ENCODE peak calls at places on chromosomes 11 and 22, in four cellular contexts. X is A549, S is K562, I is HepG2. C is an unnamed sample.

GRCh38 chr11:112270551-112271180 is 10.0 kb upstream of the PLET1 start:
- DNase-seq in X (no peak), S (peak; percentile 59), I (no peak), C (no peak)

GRCh38 chr22:24601217-24602104 is 1.5 kb upstream of the GGT1 start:
- DNase-seq in X (peak; percentile 58), S (no peak), I (peak; percentile 66), C (no peak)

GRCh38 chr11:14423633-14424032 is 64.7 kb upstream of the RRAS2 start:
- DNase-seq in X (no peak), S (no peak), I (peak; percentile 53), C (no peak)

GRCh38 chr22:48369789-48370507 is 1457.7 kb downstream of the BRD1 start:
- DNase-seq in X (peak; percentile 99), S (no peak), I (peak; percentile 85), C (no peak)

GRCh38 chr11:92838655-92839334 is 130.7 kb upstream of the MTNR1B start:
- DNase-seq in X (no peak), S (no peak), I (no peak), C (no peak)

GRCh38 chr11:34840736-34841386 is 75.3 kb downstream of the APIP start:
- DNase-seq in X (peak; percentile 59), S (peak; percentile 73), I (peak; percentile 57), C (no peak)

GRCh38 chr11:15481871-15482270 is 367.1 kb downstream of the INSC start:
- DNase-seq in X (no peak), S (no peak), I (no peak), C (no peak)

GRCh38 chr11:60195923-60196368 is 13.1 kb upstream of the MS4A6A start:
- DNase-seq in X (no peak), S (peak; percentile 46), I (no peak), C (peak; percentile 80)

GRCh38 chr22:47376901-47377520 is 614.6 kb downstream of the TBC1D22A start:
- DNase-seq in X (no peak), S (no peak), I (no peak), C (no peak)

GRCh38 chr22:31088233-31088986 is 7.3 kb downstream of the SMTN start:
- DNase-seq in X (no peak), S (no peak), I (no peak), C (no peak)

GRCh38 chr22:27270818-27271510 is 530.6 kb downstream of the MN1 start:
- DNase-seq in X (no peak), S (no peak), I (no peak), C (no peak)

GRCh38 chr22:40678493-40679248 is 613 bp upstream of the MCHR1 start:
- DNase-seq in X (no peak), S (no peak), I (peak; percentile 37), C (no peak)

GRCh38 chr11:65918211-65919150 is at the start of gene C11orf68:
- DNase-seq in X (peak; percentile 62), S (peak; percentile 68), I (no peak), C (no peak)

GRCh38 chr22:23608583-23608982 is 23.5 kb downstream of the DRICH1 start:
- DNase-seq in X (no peak), S (peak; percentile 45), I (no peak), C (no peak)

GRCh38 chr11:803770-804598 is 1.0 kb downstream of the PIDD1 start:
- DNase-seq in X (no peak), S (no peak), I (no peak), C (no peak)

GRCh38 chr11:76629133-76629852 is 41.3 kb downstream of the LRRC32 start:
- DNase-seq in X (no peak), S (no peak), I (no peak), C (peak; percentile 38)

GRCh38 chr22:38299001-38299651 is 18.1 kb downstream of the CSNK1E start:
- DNase-seq in X (no peak), S (no peak), I (no peak), C (no peak)

GRCh38 chr11:122226810-122227379 is 110.9 kb upstream of the BLID start:
- DNase-seq in X (no peak), S (no peak), I (no peak), C (no peak)
- TF ChIP-seq HDAC2 in X (no peak), S (no peak), I (no peak), C (no peak)

DNA sequence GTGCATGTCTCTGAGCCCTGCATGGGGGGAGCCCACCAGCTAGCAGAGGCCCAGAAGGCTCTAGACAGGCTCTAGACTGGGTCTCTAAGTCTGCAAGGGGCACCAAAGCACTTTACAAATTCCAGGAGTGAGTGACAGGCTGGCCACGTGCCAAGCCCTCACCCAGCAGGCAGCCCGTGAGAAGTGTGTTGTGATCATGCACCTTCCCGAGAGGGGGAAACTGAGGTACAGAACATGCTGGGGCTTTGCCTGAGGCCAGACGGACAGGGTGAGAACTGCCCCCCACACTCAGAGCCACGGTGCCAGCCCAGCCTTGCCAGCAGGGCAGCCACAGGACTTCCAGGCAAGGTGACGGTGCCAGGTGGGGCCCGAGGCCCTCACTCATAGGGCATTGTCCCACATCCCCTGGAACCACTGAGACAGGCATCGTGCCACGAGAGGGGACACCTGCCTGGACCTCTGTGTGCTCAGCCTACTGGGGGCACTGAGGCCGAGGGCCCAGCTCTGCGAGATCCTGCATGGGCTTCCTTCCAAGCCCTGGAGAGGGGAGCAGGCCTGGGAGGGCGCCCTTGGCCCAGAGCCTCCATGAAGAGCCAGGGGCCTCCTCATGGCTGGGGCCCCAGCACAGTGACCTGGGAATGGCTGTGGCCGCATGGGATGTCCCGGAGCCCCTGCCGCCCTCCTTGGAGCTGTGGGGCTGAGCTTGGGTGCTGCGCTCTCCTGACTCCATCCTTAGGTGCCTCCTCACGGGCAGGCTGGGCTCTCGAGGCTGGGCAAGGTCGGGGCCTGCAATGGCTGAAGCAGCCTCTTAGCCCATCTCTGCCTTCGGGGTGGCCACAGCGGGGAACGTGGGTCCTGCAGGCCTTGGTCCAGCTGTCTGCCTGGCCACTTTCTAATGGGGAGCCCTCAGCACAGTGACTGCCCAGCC is 121.5 kb downstream of the KCNQ1OT1 start:
- DNase-seq in X (no peak), S (no peak), I (no peak), C (no peak)
- TF ChIP-seq HDAC2 in X (no peak), S (no peak), I (no peak), C (no peak)

DNA sequence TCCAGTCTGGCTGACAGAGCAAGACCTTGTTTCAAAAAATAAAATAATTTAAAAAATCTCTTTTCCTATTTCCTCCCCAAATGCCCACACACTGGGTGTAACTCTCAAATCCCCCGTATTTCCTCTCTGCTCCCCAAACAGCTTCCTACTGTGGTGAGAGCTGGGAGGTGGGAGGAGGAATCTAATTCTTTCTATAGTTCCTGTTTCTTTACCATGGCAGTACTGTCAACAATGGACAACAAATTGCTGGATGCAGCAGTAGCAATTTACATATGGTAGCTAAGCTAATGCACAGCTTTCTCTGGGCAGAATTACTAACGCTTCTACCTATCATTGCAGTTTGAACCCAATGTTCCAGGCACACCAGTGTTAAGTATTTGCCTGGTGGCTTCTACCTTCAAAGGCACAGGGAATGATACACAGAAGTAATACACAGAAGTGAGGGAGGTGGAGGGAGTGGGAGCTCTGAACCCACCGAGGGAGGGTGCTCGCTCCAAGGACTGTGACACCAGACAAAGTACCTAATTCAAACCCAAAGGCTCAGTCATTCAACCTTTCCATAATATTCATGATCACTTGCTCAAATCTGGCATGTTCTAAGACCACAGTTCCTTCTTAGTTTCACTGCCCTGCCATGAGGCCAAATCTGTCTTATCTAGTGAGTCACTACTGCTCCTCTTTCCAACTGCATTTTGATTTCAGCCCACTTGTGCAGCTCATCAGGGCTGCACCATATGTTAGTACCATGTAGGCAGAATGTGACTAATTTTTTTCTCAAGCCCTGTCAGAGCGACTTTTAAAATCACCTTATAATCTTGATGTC is 37.9 kb downstream of the CELF1 start:
- DNase-seq in X (peak; percentile 26), S (peak; percentile 70), I (no peak), C (no peak)
- TF ChIP-seq HDAC2 in X (no peak), S (peak; percentile 71), I (no peak), C (no peak)

GRCh38 chr11:126359431-126360048 is 4.1 kb downstream of the ST3GAL4 start:
- DNase-seq in X (no peak), S (no peak), I (no peak), C (no peak)
- TF ChIP-seq HDAC2 in X (no peak), S (no peak), I (no peak), C (no peak)

DNA sequence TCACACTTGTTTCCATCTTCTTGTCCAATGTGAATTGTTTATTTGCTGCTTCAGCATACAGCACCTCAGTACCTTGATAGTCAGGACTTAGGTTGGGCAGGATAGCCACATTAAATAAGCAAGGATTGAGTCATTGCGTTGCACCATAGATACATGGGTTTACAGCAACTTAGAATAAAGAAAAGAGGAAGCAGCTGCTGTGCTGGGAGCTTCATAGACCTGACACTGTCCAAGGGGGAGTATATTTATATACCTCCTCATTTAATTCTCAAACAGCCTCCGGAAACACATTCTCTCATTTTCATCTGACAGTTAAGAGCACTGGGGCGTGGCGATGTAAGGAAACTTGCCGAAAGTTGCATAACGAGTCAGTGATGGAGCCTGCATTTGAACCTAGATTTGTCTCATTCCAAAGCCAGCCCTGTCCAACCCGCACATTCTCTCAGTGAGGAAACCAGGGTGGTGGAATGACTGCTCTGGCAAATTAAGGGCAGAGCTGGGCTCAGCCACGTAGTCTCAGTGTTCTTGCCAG is 42.2 kb downstream of the UBASH3B start:
- DNase-seq in X (no peak), S (no peak), I (no peak), C (no peak)
- TF ChIP-seq HDAC2 in X (no peak), S (no peak), I (no peak), C (no peak)

DNA sequence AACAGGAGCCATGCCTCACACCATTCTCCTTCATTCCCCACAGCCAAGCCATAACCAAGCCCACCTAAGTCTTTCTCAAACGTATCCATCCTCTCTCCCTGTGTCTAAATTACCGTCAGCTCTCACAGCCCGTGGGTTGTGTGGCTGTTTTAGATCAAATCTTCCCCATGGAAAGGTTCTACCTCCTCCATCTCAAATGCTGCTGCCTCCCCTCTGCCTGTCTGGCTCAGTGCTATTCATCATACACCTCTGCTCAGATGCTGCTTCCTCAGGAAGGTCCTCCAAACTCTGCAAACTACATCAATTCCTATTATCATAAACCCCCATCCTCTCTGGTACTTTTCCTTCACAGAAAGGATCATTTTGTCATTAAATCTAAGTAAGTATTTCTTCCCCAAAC is 15.1 kb downstream of the NFRKB start:
- DNase-seq in X (no peak), S (no peak), I (no peak), C (no peak)
- TF ChIP-seq HDAC2 in X (no peak), S (no peak), I (no peak), C (no peak)

DNA sequence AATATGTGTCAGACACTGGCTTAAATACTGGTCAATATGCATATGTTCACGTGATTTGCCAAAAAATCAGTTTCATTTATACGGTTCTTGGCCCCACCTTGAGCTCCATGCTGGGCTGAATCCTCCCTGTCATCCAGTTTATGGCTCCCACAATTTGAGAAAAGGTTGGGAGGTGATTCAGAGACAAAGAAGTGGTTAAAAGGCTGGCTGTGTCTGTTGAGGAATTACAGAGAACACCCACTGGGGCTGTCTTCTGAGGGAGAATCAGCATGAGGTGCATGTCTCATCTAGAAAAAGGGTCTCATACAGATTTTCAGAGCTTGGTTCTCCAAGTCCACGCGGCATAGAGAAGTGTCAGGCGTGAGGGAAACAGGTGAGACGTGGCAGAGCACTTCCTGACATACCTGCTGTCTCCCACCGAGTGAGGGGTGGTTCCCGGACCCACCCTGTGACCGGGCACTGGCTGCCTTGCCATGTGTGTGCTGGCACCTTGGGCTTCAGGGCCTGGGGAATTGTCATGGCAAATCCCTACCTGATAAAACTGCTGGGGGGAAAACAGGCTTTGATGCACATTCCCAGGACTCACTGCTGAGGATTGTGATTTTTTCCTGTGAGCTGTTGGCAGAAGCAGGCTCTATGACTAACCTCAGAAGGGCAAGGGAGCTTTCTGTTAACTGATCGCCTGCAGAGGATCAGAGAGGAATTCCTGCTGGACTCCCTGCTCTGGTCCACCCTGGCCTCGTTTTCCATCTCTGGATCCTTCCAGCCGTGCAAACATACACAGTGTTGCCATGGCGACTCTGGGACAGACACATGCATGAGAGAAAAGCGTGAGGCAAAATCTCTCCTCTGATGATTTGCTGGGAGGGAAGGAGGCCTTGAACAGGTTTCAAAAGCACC is 223.6 kb downstream of the ADAMTS15 start:
- DNase-seq in X (peak; percentile 13), S (no peak), I (no peak), C (no peak)
- TF ChIP-seq HDAC2 in X (no peak), S (no peak), I (no peak), C (no peak)

C was measured in GM12878.